ENCODE peak calls at places on chromosome 5, in nine cellular contexts. One of them, this sample, is unnamed.

GRCh38 chr5:136330353-136330913 is 34.9 kb downstream of the TRPC7 start:
- DNase-seq in NCI-H1092: no peak
- DNase-seq in CD8-positive, alpha-beta T cell: no peak
- DNase-seq in posterior vena cava: no peak
- DNase-seq in neuronal stem cell: no peak
- DNase-seq in stimulated activated CD4-positive, alpha-beta T cell treated with anti-CD3 and anti-CD28 coated beads, Interleukin-15, amount 100 ng/mL, for 1 hour: no peak
- DNase-seq in amniotic stem cell: no peak
- DNase-seq in left cardiac atrium: no peak
- DNase-seq in OCI-LY7: no peak
- DNase-seq in this sample: no peak

GRCh38 chr5:151126199-151126645 is 31.4 kb downstream of the ANXA6 start:
- DNase-seq in NCI-H1092: no peak
- DNase-seq in neuronal stem cell: peak
- DNase-seq in stimulated activated CD4-positive, alpha-beta T cell treated with anti-CD3 and anti-CD28 coated beads, Interleukin-15, amount 100 ng/mL, for 1 hour: peak
- DNase-seq in OCI-LY7: peak
- DNase-seq in posterior vena cava: peak
- DNase-seq in CD8-positive, alpha-beta T cell: peak
- DNase-seq in amniotic stem cell: no peak
- DNase-seq in left cardiac atrium: peak
- DNase-seq in this sample: peak

GRCh38 chr5:61162832-61163567 is 732 bp upstream of the SMIM15 start:
- DNase-seq in stimulated activated CD4-positive, alpha-beta T cell treated with anti-CD3 and anti-CD28 coated beads, Interleukin-15, amount 100 ng/mL, for 1 hour: no peak
- DNase-seq in left cardiac atrium: no peak
- DNase-seq in posterior vena cava: no peak
- DNase-seq in NCI-H1092: peak
- DNase-seq in amniotic stem cell: no peak
- DNase-seq in CD8-positive, alpha-beta T cell: no peak
- DNase-seq in OCI-LY7: no peak
- DNase-seq in neuronal stem cell: no peak
- DNase-seq in this sample: peak

GRCh38 chr5:74314906-74315305 is 325.6 kb downstream of the ENC1 start:
- DNase-seq in OCI-LY7: no peak
- DNase-seq in NCI-H1092: no peak
- DNase-seq in posterior vena cava: no peak
- DNase-seq in CD8-positive, alpha-beta T cell: no peak
- DNase-seq in amniotic stem cell: no peak
- DNase-seq in neuronal stem cell: no peak
- DNase-seq in stimulated activated CD4-positive, alpha-beta T cell treated with anti-CD3 and anti-CD28 coated beads, Interleukin-15, amount 100 ng/mL, for 1 hour: no peak
- DNase-seq in left cardiac atrium: no peak
- DNase-seq in this sample: no peak

GRCh38 chr5:82174128-82174918 is 103.8 kb downstream of the RPS23 start:
- DNase-seq in left cardiac atrium: peak
- DNase-seq in stimulated activated CD4-positive, alpha-beta T cell treated with anti-CD3 and anti-CD28 coated beads, Interleukin-15, amount 100 ng/mL, for 1 hour: peak
- DNase-seq in neuronal stem cell: peak
- DNase-seq in amniotic stem cell: no peak
- DNase-seq in OCI-LY7: peak
- DNase-seq in NCI-H1092: no peak
- DNase-seq in CD8-positive, alpha-beta T cell: peak
- DNase-seq in posterior vena cava: peak
- DNase-seq in this sample: peak

GRCh38 chr5:17805426-17805825 is 171.2 kb downstream of the TAF11L14 start:
- DNase-seq in left cardiac atrium: no peak
- DNase-seq in amniotic stem cell: no peak
- DNase-seq in NCI-H1092: no peak
- DNase-seq in OCI-LY7: no peak
- DNase-seq in neuronal stem cell: no peak
- DNase-seq in stimulated activated CD4-positive, alpha-beta T cell treated with anti-CD3 and anti-CD28 coated beads, Interleukin-15, amount 100 ng/mL, for 1 hour: no peak
- DNase-seq in CD8-positive, alpha-beta T cell: no peak
- DNase-seq in posterior vena cava: no peak
- DNase-seq in this sample: no peak

GRCh38 chr5:32100903-32101302 is 73.2 kb downstream of the GOLPH3 start:
- DNase-seq in amniotic stem cell: no peak
- DNase-seq in neuronal stem cell: no peak
- DNase-seq in OCI-LY7: no peak
- DNase-seq in CD8-positive, alpha-beta T cell: no peak
- DNase-seq in NCI-H1092: no peak
- DNase-seq in left cardiac atrium: no peak
- DNase-seq in posterior vena cava: no peak
- DNase-seq in stimulated activated CD4-positive, alpha-beta T cell treated with anti-CD3 and anti-CD28 coated beads, Interleukin-15, amount 100 ng/mL, for 1 hour: no peak
- DNase-seq in this sample: no peak

GRCh38 chr5:168843277-168843997 is 264.3 kb upstream of the PANK3 start:
- DNase-seq in CD8-positive, alpha-beta T cell: no peak
- DNase-seq in stimulated activated CD4-positive, alpha-beta T cell treated with anti-CD3 and anti-CD28 coated beads, Interleukin-15, amount 100 ng/mL, for 1 hour: no peak
- DNase-seq in posterior vena cava: no peak
- DNase-seq in amniotic stem cell: no peak
- DNase-seq in neuronal stem cell: no peak
- DNase-seq in NCI-H1092: no peak
- DNase-seq in left cardiac atrium: no peak
- DNase-seq in OCI-LY7: no peak
- DNase-seq in this sample: no peak

GRCh38 chr5:141564216-141564692 is 54.5 kb downstream of the DIAPH1 start:
- DNase-seq in posterior vena cava: no peak
- DNase-seq in NCI-H1092: peak
- DNase-seq in neuronal stem cell: peak
- DNase-seq in left cardiac atrium: peak
- DNase-seq in OCI-LY7: peak
- DNase-seq in amniotic stem cell: peak
- DNase-seq in CD8-positive, alpha-beta T cell: peak
- DNase-seq in stimulated activated CD4-positive, alpha-beta T cell treated with anti-CD3 and anti-CD28 coated beads, Interleukin-15, amount 100 ng/mL, for 1 hour: peak
- DNase-seq in this sample: peak

GRCh38 chr5:141848771-141849370 is 29.3 kb downstream of the PCDH1 start:
- DNase-seq in NCI-H1092: no peak
- DNase-seq in amniotic stem cell: no peak
- DNase-seq in stimulated activated CD4-positive, alpha-beta T cell treated with anti-CD3 and anti-CD28 coated beads, Interleukin-15, amount 100 ng/mL, for 1 hour: no peak
- DNase-seq in posterior vena cava: no peak
- DNase-seq in OCI-LY7: peak
- DNase-seq in neuronal stem cell: no peak
- DNase-seq in CD8-positive, alpha-beta T cell: no peak
- DNase-seq in left cardiac atrium: peak
- DNase-seq in this sample: no peak

GRCh38 chr5:79346420-79346824 is 110.5 kb downstream of the JMY start:
- DNase-seq in CD8-positive, alpha-beta T cell: no peak
- DNase-seq in NCI-H1092: no peak
- DNase-seq in amniotic stem cell: peak
- DNase-seq in neuronal stem cell: no peak
- DNase-seq in stimulated activated CD4-positive, alpha-beta T cell treated with anti-CD3 and anti-CD28 coated beads, Interleukin-15, amount 100 ng/mL, for 1 hour: no peak
- DNase-seq in posterior vena cava: no peak
- DNase-seq in OCI-LY7: no peak
- DNase-seq in left cardiac atrium: no peak
- DNase-seq in this sample: no peak

GRCh38 chr5:75551471-75551870 is 39.8 kb downstream of the POLK start:
- DNase-seq in left cardiac atrium: no peak
- DNase-seq in stimulated activated CD4-positive, alpha-beta T cell treated with anti-CD3 and anti-CD28 coated beads, Interleukin-15, amount 100 ng/mL, for 1 hour: no peak
- DNase-seq in OCI-LY7: no peak
- DNase-seq in neuronal stem cell: no peak
- DNase-seq in NCI-H1092: no peak
- DNase-seq in CD8-positive, alpha-beta T cell: no peak
- DNase-seq in posterior vena cava: no peak
- DNase-seq in amniotic stem cell: no peak
- DNase-seq in this sample: no peak